ENCODE peak calls at places on chromosomes 11 and 22, in six cellular contexts. M is fibroblast of the aortic adventitia, D is lower leg skin, G is fibroblast of mammary gland, L is fibroblast of pulmonary artery, P is cardiac fibroblast. E is an unnamed sample.

GRCh38 chr11:62392506-62392905 is 26.3 kb upstream of the SCGB1A1 start:
- DNase-seq in M (no peak), D (no peak), G (no peak), L (no peak), P (no peak), E (no peak)

GRCh38 chr22:48147831-48148230 is 1385.4 kb downstream of the TBC1D22A start:
- DNase-seq in M (no peak), D (no peak), G (no peak), L (no peak), P (no peak), E (no peak)

GRCh38 chr22:46477967-46478635 is 59.3 kb downstream of the CELSR1 start:
- DNase-seq in M (no peak), D (no peak), G (no peak), L (no peak), P (no peak), E (no peak)

GRCh38 chr11:113192121-113192925 is 122.1 kb upstream of the TTC12 start:
- DNase-seq in M (peak), D (no peak), G (no peak), L (no peak), P (no peak), E (no peak)

GRCh38 chr11:94851864-94852581 is 83.9 kb downstream of the AMOTL1 start:
- DNase-seq in M (no peak), D (peak), G (no peak), L (no peak), P (no peak), E (no peak)

GRCh38 chr22:28902490-28902889 is 19.1 kb downstream of the ZNRF3 start:
- DNase-seq in M (no peak), D (no peak), G (no peak), L (no peak), P (no peak), E (no peak)

GRCh38 chr22:25358421-25359170 is 139.2 kb downstream of the CRYBB2 start:
- DNase-seq in M (no peak), D (no peak), G (no peak), L (no peak), P (no peak), E (no peak)

GRCh38 chr22:29855611-29856181 is 17.6 kb upstream of the ASCC2 start:
- DNase-seq in M (no peak), D (no peak), G (no peak), L (no peak), P (no peak), E (no peak)

GRCh38 chr11:44761546-44761961 is 34.8 kb downstream of the TSPAN18 start:
- DNase-seq in M (no peak), D (no peak), G (no peak), L (no peak), P (no peak), E (no peak)

GRCh38 chr22:37545703-37546435 is 14.4 kb upstream of the CDC42EP1 start:
- DNase-seq in M (peak), D (peak), G (peak), L (peak), P (peak), E (peak)

GRCh38 chr22:27499121-27499520 is 302.4 kb downstream of the MN1 start:
- DNase-seq in M (no peak), D (no peak), G (no peak), L (no peak), P (no peak), E (no peak)

GRCh38 chr11:71103266-71103665 is 149.1 kb downstream of the SHANK2 start:
- DNase-seq in M (no peak), D (no peak), G (no peak), L (peak), P (peak), E (no peak)

GRCh38 chr11:70568504-70569172 is 170.3 kb downstream of the CTTN start:
- DNase-seq in M (peak), D (no peak), G (peak), L (peak), P (peak), E (peak)

GRCh38 chr22:21917206-21917958 is 35.3 kb downstream of the PPM1F start:
- DNase-seq in M (peak), D (no peak), G (no peak), L (peak), P (peak), E (peak)

GRCh38 chr11:131418214-131418613 is 47.8 kb downstream of the NTM start:
- DNase-seq in M (no peak), D (no peak), G (no peak), L (no peak), P (no peak), E (no peak)

GRCh38 chr11:57214494-57214893 is 22.6 kb downstream of the APLNR start:
- DNase-seq in M (peak), D (no peak), G (peak), L (peak), P (peak), E (no peak)

GRCh38 chr11:118012083-118012669 is 26.0 kb downstream of the IL10RA start:
- DNase-seq in M (no peak), D (no peak), G (peak), L (no peak), P (no peak), E (no peak)

GRCh38 chr11:33266418-33267215 is 9.4 kb downstream of the HIPK3 start:
- DNase-seq in M (peak), D (no peak), G (peak), L (peak), P (peak), E (peak)

GRCh38 chr11:107157146-107157808 is 139.0 kb upstream of the GUCY1A2 start:
- DNase-seq in M (no peak), D (no peak), G (no peak), L (no peak), P (no peak), E (no peak)

GRCh38 chr22:49433717-49434611 is 393.7 kb downstream of the BRD1 start:
- DNase-seq in M (no peak), D (no peak), G (no peak), L (no peak), P (no peak), E (no peak)

GRCh38 chr22:26718905-26719304 is 61.5 kb downstream of the MIAT start:
- DNase-seq in M (peak), D (no peak), G (peak), L (peak), P (peak), E (peak)

GRCh38 chr11:96215826-96216225 is 127.2 kb downstream of the MAML2 start:
- DNase-seq in M (no peak), D (no peak), G (no peak), L (no peak), P (no peak), E (no peak)

GRCh38 chr11:96211433-96211832 is 131.6 kb downstream of the MAML2 start:
- DNase-seq in M (no peak), D (no peak), G (no peak), L (no peak), P (no peak), E (no peak)

GRCh38 chr11:96215094-96215782 is 127.8 kb downstream of the MAML2 start:
- DNase-seq in M (peak), D (no peak), G (peak), L (peak), P (peak), E (no peak)

GRCh38 chr11:96214745-96215093 is 128.3 kb downstream of the MAML2 start:
- DNase-seq in M (no peak), D (no peak), G (no peak), L (no peak), P (no peak), E (no peak)

GRCh38 chr11:96213500-96213899 is 129.5 kb downstream of the MAML2 start:
- DNase-seq in M (peak), D (no peak), G (peak), L (peak), P (peak), E (peak)
- H3K4me3 ChIP-seq in M (no peak), D (no peak), G (no peak), L (no peak), P (no peak), E (no peak)

GRCh38 chr22:50542416-50542927 is 3.2 kb upstream of the KLHDC7B start:
- DNase-seq in M (no peak), D (no peak), G (peak), L (no peak), P (no peak), E (no peak)
- H3K4me3 ChIP-seq in M (no peak), D (no peak), G (no peak), L (no peak), P (no peak), E (no peak)

DNA sequence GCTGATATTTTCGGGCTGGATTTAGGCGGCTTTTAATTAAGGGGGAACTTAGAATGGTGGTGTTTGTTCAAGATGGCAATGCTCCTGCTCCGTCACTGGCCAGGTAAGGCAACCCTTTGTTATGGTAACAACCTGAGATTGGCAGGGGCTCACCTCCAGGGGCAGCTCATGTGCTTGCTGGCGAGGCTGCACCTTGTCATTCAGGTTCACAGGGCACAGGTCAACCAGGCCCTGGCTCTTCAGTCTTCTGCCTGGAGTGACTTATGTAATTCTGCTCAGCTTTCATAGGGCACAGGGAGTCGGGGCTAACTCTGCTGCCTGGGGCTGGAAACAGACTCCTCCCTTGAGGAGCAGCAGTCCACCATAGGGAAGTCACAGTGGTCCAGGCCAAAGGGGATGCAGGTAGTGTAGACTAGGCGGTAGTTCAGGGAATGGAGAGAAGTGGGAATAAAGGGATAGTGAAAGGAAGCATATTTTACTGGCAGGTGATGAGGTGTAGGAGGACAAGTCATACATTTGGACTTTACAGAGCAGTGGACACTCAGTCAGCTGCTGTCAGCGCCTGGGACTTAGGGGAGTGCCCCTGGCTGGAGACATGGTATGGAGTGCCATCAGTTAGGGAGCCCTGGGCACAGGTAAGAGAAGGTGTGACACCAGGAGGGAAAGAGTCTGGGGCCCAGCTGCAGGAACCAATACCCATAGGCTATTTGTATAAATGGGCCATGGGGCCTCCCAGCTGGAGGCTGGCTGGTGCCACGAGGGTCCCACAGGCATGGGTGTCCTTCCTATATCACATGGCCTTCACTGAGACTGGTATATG is 1.3 kb upstream of the MIF start:
- DNase-seq in M (no peak), D (no peak), G (no peak), L (no peak), P (no peak), E (no peak)
- H3K4me3 ChIP-seq in M (no peak), D (no peak), G (no peak), L (no peak), P (no peak), E (no peak)

DNA sequence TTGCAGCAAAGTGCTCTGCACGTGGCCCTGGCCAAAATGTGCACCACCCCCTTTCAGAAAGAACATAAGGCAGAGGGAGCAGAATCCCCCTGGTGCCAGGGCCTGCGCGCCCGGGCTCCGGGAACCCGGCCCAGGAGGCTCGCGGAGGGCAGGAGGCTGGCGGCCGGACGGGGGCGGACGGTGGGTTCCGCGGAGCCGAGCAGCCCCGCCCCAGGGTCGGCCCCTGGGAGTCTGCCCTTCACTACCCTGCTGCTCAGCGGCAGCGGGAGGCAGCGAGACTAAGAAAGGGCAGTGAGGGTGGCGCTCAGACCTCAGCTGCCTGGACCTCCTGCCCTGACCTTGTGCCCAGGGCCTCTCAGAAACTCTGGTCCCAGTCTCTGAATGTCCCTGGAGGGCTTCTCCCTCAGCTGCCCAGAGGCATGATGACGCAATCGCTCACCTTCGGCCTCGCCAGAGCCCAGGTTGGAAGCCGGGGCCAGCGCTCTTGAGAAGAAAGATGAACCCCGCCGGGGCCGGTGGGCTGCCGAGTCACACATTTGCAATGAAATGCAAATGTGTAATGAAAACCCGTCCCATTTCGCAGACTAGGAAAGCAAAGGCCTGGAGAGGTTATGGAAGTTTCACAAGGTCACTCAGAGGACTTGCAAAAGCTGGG is 1.1 kb upstream of the CLMP start:
- DNase-seq in M (no peak), D (no peak), G (no peak), L (no peak), P (no peak), E (no peak)
- H3K4me3 ChIP-seq in M (peak), D (no peak), G (peak), L (no peak), P (peak), E (no peak)